ENCODE peak calls at places on chromosomes 12 and 14, in ten cellular contexts. U, V, S, M, C, B, T, J, N and H are unnamed samples.

GRCh38 chr14:99574099-99574880 is 29.7 kb downstream of the CCDC85C start:
- DNase-seq in U (no peak), C (no peak), N (no peak), B (peak), T (no peak), M (no peak), J (peak), S (no peak), V (no peak), H (no peak)

GRCh38 chr12:43764528-43764927 is 5.8 kb downstream of the IRAK4 start:
- DNase-seq in T (no peak), B (no peak), N (no peak), S (no peak), V (no peak), M (no peak), J (no peak), U (no peak), C (no peak), H (no peak)

GRCh38 chr14:104984056-104984894 is 1.3 kb upstream of the CLBA1 start:
- DNase-seq in C (no peak), V (no peak), U (no peak), J (no peak), T (no peak), S (no peak), N (no peak), B (no peak), M (no peak), H (no peak)

GRCh38 chr12:8033153-8034044 is 883 bp downstream of the FOXJ2 start:
- DNase-seq in J (peak), U (peak), B (peak), V (peak), N (peak), M (no peak), S (peak), T (peak), C (peak), H (peak)

GRCh38 chr14:84961637-84962036 is 568.3 kb upstream of the FLRT2 start:
- DNase-seq in U (peak), M (no peak), B (no peak), J (no peak), N (no peak), C (no peak), T (no peak), S (no peak), V (no peak), H (no peak)

GRCh38 chr12:58860788-58861240 is 59.5 kb downstream of the LRIG3 start:
- DNase-seq in C (no peak), N (no peak), T (no peak), B (no peak), U (no peak), J (no peak), V (no peak), S (no peak), M (no peak), H (no peak)

GRCh38 chr12:25364529-25365339 is 114.0 kb upstream of the KRAS start:
- DNase-seq in M (peak), N (no peak), V (peak), B (no peak), J (no peak), C (no peak), S (no peak), T (no peak), U (no peak), H (no peak)

GRCh38 chr14:58258156-58258555 is 13.5 kb downstream of the PSMA3 start:
- DNase-seq in M (no peak), C (no peak), S (no peak), N (no peak), J (no peak), B (no peak), V (no peak), T (no peak), U (no peak), H (no peak)

GRCh38 chr12:14260011-14260993 is 105.2 kb upstream of the ATF7IP start:
- DNase-seq in S (peak), U (peak), V (no peak), T (no peak), M (no peak), C (no peak), J (peak), B (peak), N (peak), H (no peak)

GRCh38 chr14:23612354-23612732 is 23.8 kb upstream of the DHRS2 start:
- DNase-seq in V (no peak), U (no peak), M (no peak), N (no peak), J (no peak), S (no peak), C (no peak), T (no peak), B (no peak), H (no peak)

GRCh38 chr12:19894803-19895202 is 455.5 kb downstream of the AEBP2 start:
- DNase-seq in C (no peak), J (no peak), N (no peak), S (no peak), U (no peak), T (no peak), B (no peak), M (no peak), V (peak), H (no peak)

GRCh38 chr14:23061995-23062394 is 4.7 kb upstream of the CDH24 start:
- DNase-seq in S (peak), J (peak), M (no peak), U (no peak), N (peak), B (peak), T (peak), V (no peak), C (no peak), H (no peak)

GRCh38 chr12:93116632-93117031 is 187.5 kb upstream of the EEA1 start:
- DNase-seq in C (no peak), J (no peak), S (no peak), B (peak), V (no peak), M (no peak), T (no peak), N (no peak), U (no peak), H (no peak)

GRCh38 chr12:130029151-130029550 is 125.3 kb upstream of the TMEM132D start:
- DNase-seq in M (no peak), C (no peak), V (no peak), N (no peak), B (no peak), S (no peak), T (no peak), J (no peak), U (no peak), H (no peak)

GRCh38 chr14:37403656-37404055 is 191.4 kb downstream of the FOXA1 start:
- DNase-seq in J (no peak), V (no peak), T (no peak), C (no peak), N (no peak), S (no peak), B (no peak), M (no peak), U (no peak), H (no peak)

GRCh38 chr12:85076688-85077430 is 40.7 kb downstream of the LRRIQ1 start:
- DNase-seq in B (peak), N (no peak), M (no peak), U (peak), V (peak), J (peak), T (peak), S (peak), C (no peak), H (no peak)

GRCh38 chr12:113658030-113658655 is 186.5 kb upstream of the LHX5 start:
- DNase-seq in C (no peak), V (no peak), T (no peak), N (no peak), U (no peak), J (no peak), S (no peak), B (peak), M (no peak), H (no peak)

GRCh38 chr12:45130881-45131281 is 80.0 kb upstream of the DBX2 start:
- DNase-seq in C (peak), T (peak), N (no peak), B (peak), S (peak), J (peak), M (peak), U (peak), V (peak), H (peak)

GRCh38 chr12:127292736-127293135 is 974.2 kb upstream of the TMEM132C start:
- DNase-seq in U (no peak), J (no peak), C (no peak), S (no peak), V (no peak), B (no peak), N (no peak), T (no peak), M (no peak), H (no peak)

GRCh38 chr14:53947452-53948180 is 9.0 kb downstream of the BMP4 start:
- DNase-seq in M (no peak), U (no peak), B (peak), V (no peak), J (no peak), N (peak), T (no peak), C (no peak), S (peak), H (no peak)

GRCh38 chr14:35821546-35822411 is 4.4 kb upstream of the BRMS1L start:
- DNase-seq in J (peak), C (no peak), S (peak), M (no peak), B (peak), N (no peak), U (no peak), V (peak), T (peak), H (peak)

GRCh38 chr14:101072945-101073597 is 169.5 kb upstream of the RTL1 start:
- DNase-seq in U (no peak), S (peak), C (no peak), N (no peak), V (peak), J (peak), B (peak), T (peak), M (no peak), H (no peak)

GRCh38 chr12:93317227-93317626 is 60.5 kb upstream of the NUDT4 start:
- DNase-seq in T (no peak), M (no peak), N (no peak), B (no peak), U (no peak), C (no peak), V (no peak), J (peak), S (peak), H (no peak)

GRCh38 chr12:132955094-132955932 is 793 bp downstream of the ZNF605 start:
- DNase-seq in S (no peak), V (peak), U (peak), B (peak), J (peak), C (peak), M (no peak), N (no peak), T (peak), H (peak)

GRCh38 chr14:93019970-93020369 is 95.8 kb downstream of the ITPK1 start:
- DNase-seq in C (no peak), S (no peak), N (no peak), M (no peak), T (no peak), J (no peak), V (no peak), B (no peak), U (peak), H (no peak)

GRCh38 chr12:105706321-105706972 is 376.0 kb downstream of the C12orf75 start:
- DNase-seq in J (peak), S (no peak), V (no peak), B (peak), N (no peak), M (no peak), U (no peak), T (no peak), C (no peak), H (no peak)

GRCh38 chr12:112303004-112303403 is 79.2 kb downstream of the HECTD4 start:
- DNase-seq in B (peak), S (no peak), T (peak), C (peak), V (peak), M (peak), J (peak), U (no peak), N (no peak), H (no peak)

GRCh38 chr14:64387232-64387737 is 868 bp upstream of the MTHFD1 start:
- DNase-seq in M (no peak), U (no peak), T (peak), S (peak), C (no peak), N (peak), B (peak), J (peak), V (peak), H (no peak)

GRCh38 chr14:64891839-64892375 is 12.2 kb upstream of the SPTB start:
- DNase-seq in J (peak), S (peak), C (peak), N (no peak), M (no peak), U (peak), B (peak), V (peak), T (peak), H (peak)

GRCh38 chr12:124898200-124898950 is 16.1 kb downstream of the UBC start:
- DNase-seq in B (peak), C (peak), T (peak), J (peak), S (peak), V (peak), N (no peak), U (no peak), M (peak), H (peak)

GRCh38 chr14:51846631-51847488 is 13.6 kb upstream of the GNG2 start:
- DNase-seq in V (peak), S (no peak), T (no peak), C (peak), U (peak), B (peak), M (peak), J (no peak), N (no peak), H (no peak)

GRCh38 chr14:100890451-100890850 is 13.1 kb downstream of the RTL1 start:
- DNase-seq in S (no peak), M (no peak), T (no peak), C (no peak), V (no peak), N (no peak), J (no peak), B (no peak), U (no peak), H (no peak)

GRCh38 chr12:118456741-118457140 is 80.4 kb downstream of the SUDS3 start:
- DNase-seq in N (no peak), T (no peak), V (no peak), J (no peak), C (no peak), U (no peak), M (no peak), B (peak), S (no peak), H (no peak)